ENCODE peak calls at places on chromosomes 12 and 14, in five cellular contexts. A, T, L, I and S are unnamed samples.

GRCh38 chr12:16602412-16602811 is 3.5 kb downstream of the LMO3 start:
- DNase-seq in T (no peak), L (no peak), A (no peak), I (no peak), S (no peak)

GRCh38 chr12:26065451-26065850 is 59.4 kb downstream of the BHLHE41 start:
- DNase-seq in I (no peak), A (no peak), T (no peak), L (no peak), S (no peak)

GRCh38 chr14:58947816-58948440 is 240.5 kb upstream of the DAAM1 start:
- DNase-seq in A (no peak), L (no peak), T (no peak), I (no peak), S (no peak)

GRCh38 chr12:123077298-123078113 is 73.4 kb downstream of the PITPNM2 start:
- DNase-seq in I (no peak), T (no peak), L (no peak), A (no peak), S (no peak)

GRCh38 chr12:1939745-1940607 is 21.5 kb upstream of the CACNA2D4 start:
- DNase-seq in T (peak; percentile 29), L (peak; percentile 87), I (peak; percentile 76), A (peak; percentile 93), S (peak; percentile 28)

GRCh38 chr12:117444781-117445180 is 83.4 kb upstream of the NOS1 start:
- DNase-seq in I (no peak), L (no peak), T (no peak), A (no peak), S (no peak)

GRCh38 chr12:15631007-15631715 is 158.0 kb downstream of the EPS8 start:
- DNase-seq in T (no peak), A (no peak), I (no peak), L (no peak), S (no peak)

GRCh38 chr12:16605666-16606116 is 271 bp downstream of the LMO3 start:
- DNase-seq in T (no peak), I (no peak), A (no peak), L (no peak), S (no peak)

GRCh38 chr12:3168775-3169221 is 91.6 kb downstream of the TSPAN9 start:
- DNase-seq in I (peak; percentile 81), A (peak; percentile 42), T (peak; percentile 71), L (peak; percentile 84), S (peak; percentile 79)

GRCh38 chr12:132481345-132481744 is 8.6 kb upstream of the FBRSL1 start:
- DNase-seq in T (no peak), I (no peak), A (no peak), L (no peak), S (no peak)

GRCh38 chr14:73058923-73059311 is 583 bp downstream of the RBM25 start:
- DNase-seq in T (no peak), A (no peak), I (no peak), L (peak; percentile 14), S (no peak)

GRCh38 chr14:88798161-88798560 is 5.4 kb upstream of the EML5 start:
- DNase-seq in I (no peak), T (no peak), L (no peak), A (no peak), S (no peak)

GRCh38 chr14:91228112-91229004 is 16.1 kb downstream of the GPR68 start:
- DNase-seq in T (peak; percentile 48), A (no peak), I (no peak), L (no peak), S (no peak)

GRCh38 chr12:71521125-71521524 is 81.5 kb downstream of the LGR5 start:
- DNase-seq in A (no peak), I (no peak), T (no peak), L (no peak), S (no peak)

GRCh38 chr14:96783306-96784224 is 13.6 kb upstream of the VRK1 start:
- DNase-seq in L (no peak), T (no peak), A (no peak), I (no peak), S (no peak)

GRCh38 chr12:47837190-47838171 is 17.8 kb upstream of the HDAC7 start:
- DNase-seq in A (peak; percentile 78), T (no peak), L (peak; percentile 74), I (peak; percentile 57), S (no peak)

GRCh38 chr12:3464561-3464960 is 26.4 kb upstream of the PRMT8 start:
- DNase-seq in A (no peak), T (no peak), I (no peak), L (no peak), S (no peak)

GRCh38 chr12:26198742-26199141 is 3.4 kb downstream of the SSPN start:
- DNase-seq in T (no peak), L (no peak), I (no peak), A (peak; percentile 69), S (no peak)

GRCh38 chr14:60640859-60641721 is 8.2 kb downstream of the SIX1 start:
- DNase-seq in I (no peak), T (no peak), A (peak; percentile 62), L (no peak), S (no peak)

GRCh38 chr14:60637138-60637489 is 12.2 kb downstream of the SIX1 start:
- DNase-seq in T (no peak), L (no peak), I (no peak), A (peak; percentile 61), S (no peak)

GRCh38 chr14:60634153-60634552 is 15.1 kb downstream of the SIX1 start:
- DNase-seq in T (no peak), L (no peak), I (no peak), A (no peak), S (no peak)

GRCh38 chr14:60639677-60640076 is 9.6 kb downstream of the SIX1 start:
- DNase-seq in L (no peak), T (no peak), A (no peak), I (no peak), S (no peak)

DNA sequence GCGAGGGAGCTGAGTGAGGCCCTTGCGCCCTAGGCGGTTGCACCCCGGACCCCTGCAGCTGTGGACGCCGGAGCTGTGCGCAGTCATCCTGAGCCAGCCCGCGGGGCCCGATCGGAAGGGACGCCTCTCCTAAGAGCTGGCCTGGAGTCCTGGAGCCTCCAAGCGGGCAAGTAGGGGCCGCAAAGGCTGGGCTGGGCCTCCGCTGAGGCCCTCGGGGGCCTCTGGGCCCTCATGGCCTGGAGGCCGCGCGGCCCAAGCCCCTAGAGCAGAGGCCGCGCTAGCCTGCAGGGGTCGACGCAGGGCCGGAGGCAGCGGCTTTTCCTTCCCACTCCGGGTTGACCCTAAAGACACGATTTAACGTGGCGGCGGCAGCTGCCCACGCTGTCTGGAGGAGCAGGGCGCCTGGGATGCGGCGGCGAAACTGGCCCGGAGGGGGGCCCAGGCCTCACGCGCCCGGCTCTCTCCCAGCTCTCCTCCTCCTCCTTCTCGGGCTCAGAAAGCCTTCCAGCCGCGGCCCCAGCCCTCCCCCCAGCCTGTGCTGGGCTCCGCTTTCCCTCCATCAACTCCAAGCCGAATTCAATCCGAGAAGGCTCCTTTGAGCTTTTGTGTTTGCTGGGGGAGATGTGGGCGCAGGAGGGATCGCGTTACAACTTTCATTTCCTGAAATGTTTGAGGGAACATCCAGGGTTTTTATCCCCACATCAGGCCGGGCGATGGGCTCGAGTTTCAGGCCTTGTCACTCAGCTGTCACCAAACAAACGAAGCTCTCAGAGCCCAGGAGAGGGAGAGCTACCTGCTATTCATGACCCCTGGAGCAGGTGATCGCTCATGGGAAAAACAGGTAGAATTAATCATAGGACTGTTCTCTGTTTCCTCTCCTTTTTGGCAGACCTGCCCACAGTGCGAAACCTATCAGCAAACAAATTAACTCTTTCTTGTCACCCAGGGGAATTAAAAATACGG is 11.5 kb downstream of the SIX1 start:
- DNase-seq in I (no peak), L (no peak), T (no peak), A (peak; percentile 74), S (no peak)
- H3K4me3 ChIP-seq in I (peak overlapping the region; percentile 10), L (peak overlapping the region; percentile 41), T (peak overlapping the region; percentile 16), A (peak overlapping the region; percentile 68), S (peak overlapping the region; percentile 20)

DNA sequence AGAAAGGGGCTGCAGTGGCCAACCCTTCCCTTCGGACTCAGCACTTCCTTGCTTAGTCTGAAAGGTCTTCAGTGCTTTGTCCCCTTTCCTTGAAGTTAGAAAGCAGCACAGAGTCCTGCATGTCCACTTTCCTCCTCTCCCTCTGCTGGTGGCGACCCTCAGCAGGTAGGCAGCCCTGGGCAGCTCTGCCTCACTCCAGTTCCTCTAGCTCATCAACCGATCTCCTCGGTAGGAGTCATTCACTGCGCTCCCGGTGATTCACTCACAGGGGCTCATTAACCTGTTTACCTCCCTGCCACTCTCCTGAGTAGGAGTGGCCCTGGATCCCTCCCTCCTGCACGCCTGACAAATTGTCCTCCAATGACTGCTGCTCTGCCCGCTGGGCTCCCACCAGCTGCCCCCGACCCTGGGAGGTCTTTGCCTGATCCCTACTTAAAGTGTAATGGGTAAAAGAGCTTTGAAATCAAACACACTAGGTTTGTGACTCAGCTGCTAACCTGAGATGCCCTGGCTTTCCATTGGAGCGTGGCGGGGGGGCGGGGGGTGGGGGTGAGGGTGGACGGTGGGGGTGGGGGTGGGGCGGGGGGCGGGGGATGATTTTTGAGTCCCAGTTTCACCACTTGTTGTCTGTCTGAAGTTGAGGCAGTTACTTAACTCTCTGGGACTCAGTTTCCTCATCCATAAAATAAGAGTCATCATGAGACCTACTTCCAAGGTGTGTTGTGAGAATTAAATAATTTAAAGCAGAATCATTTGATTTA is 4.2 kb downstream of the SCNN1A start:
- DNase-seq in L (no peak), T (no peak), A (peak; percentile 27), I (peak; percentile 50), S (no peak)
- TF ChIP-seq CTCF in L (no peak), T (peak; percentile 46), A (no peak), I (peak; percentile 47), S (peak; percentile 27)

GRCh38 chr12:31895449-31896150 is 63.6 kb upstream of the RESF1 start:
- DNase-seq in L (no peak), A (no peak), I (no peak), T (no peak), S (no peak)

GRCh38 chr12:31897791-31898503 is 61.3 kb upstream of the RESF1 start:
- DNase-seq in I (no peak), A (no peak), L (no peak), T (no peak), S (no peak)

GRCh38 chr12:31900271-31900670 is 58.9 kb upstream of the RESF1 start:
- DNase-seq in T (no peak), I (no peak), L (no peak), A (no peak), S (no peak)

GRCh38 chr12:31899136-31899535 is 60.1 kb upstream of the RESF1 start:
- DNase-seq in T (no peak), L (no peak), I (no peak), A (no peak), S (no peak)

DNA sequence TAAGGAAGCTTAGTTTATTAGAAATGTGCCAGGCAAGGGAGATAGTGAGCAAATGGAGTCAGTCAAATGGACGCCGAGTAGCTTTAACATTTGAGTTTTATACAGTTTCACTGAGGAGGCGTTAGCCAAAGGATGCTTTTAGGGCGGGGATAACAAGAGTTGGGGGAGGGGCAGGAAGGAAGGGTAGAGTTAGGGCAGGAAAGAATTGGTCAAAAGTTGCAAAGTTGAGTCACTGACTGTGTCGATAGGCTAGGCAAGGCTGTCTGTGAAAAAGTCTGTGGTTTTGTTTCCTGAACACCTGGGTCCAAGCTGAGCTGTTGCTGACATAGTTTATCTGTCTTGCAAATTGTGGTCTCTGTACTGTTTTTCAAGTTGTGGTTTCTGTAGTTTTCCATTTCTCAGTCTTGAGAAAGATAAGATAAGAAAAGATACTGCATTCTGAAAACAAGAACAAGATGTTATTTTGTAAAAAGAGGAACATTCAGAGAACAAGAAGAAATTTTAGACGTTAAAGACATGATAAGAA is 62.6 kb upstream of the RESF1 start:
- DNase-seq in I (no peak), T (no peak), L (no peak), A (no peak), S (no peak)
- H3K4me3 ChIP-seq in I (no peak overlapping the region), T (no peak overlapping the region), L (no peak overlapping the region), A (no peak overlapping the region), S (no peak overlapping the region)

DNA sequence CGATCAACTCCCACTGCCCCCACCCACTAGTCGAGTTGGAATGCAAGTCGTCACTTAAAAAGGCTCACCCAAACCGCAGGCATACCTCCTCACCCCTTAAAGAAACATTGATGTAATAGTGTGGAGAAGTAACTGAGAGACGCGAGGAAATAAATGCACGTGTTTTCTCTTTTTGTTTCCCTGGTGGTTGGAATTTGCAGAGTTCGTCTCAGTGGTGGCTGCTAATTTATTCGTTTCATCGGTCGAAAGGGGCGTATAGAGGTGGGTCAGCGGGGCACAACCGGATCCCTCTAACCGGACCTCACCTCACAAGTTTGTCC is 5.1 kb upstream of the NPAS3 start:
- DNase-seq in I (peak; percentile 66), L (no peak), T (no peak), A (no peak), S (no peak)
- TF ChIP-seq CTCF in I (peak; percentile 47), L (no peak), T (peak; percentile 20), A (peak; percentile 19), S (peak; percentile 2)